ENCODE peak calls at places on chromosome 4, in five cellular contexts. X is endodermal cell, J is left ventricle myocardium inferior, T is esophagus squamous epithelium, W is left lung. Q is an unnamed sample. For H3K36me3, the result is how much of the 10 kb centered on the place peaks cover.

GRCh38 chr4:183408791-183409190 is 35.6 kb upstream of the CDKN2AIP start:
- DNase-seq in X (no peak), J (no peak), T (no peak), W (no peak), Q (no peak)

GRCh38 chr4:118905546-118905945 is 16.9 kb downstream of the SYNPO2 start:
- DNase-seq in X (no peak), J (no peak), T (no peak), W (no peak), Q (no peak)

GRCh38 chr4:1784789-1785591 is 8.1 kb upstream of the FGFR3 start:
- DNase-seq in X (no peak), J (peak), T (no peak), W (no peak), Q (no peak)

GRCh38 chr4:2291705-2292651 is 30.1 kb upstream of the MXD4 start:
- DNase-seq in X (peak), J (no peak), T (no peak), W (no peak), Q (no peak)

GRCh38 chr4:65865489-65865888 is 195.2 kb upstream of the EPHA5 start:
- DNase-seq in X (no peak), J (no peak), T (no peak), W (no peak), Q (no peak)

GRCh38 chr4:95093460-95093859 is 335.7 kb downstream of the BMPR1B start:
- DNase-seq in X (no peak), J (no peak), T (no peak), W (no peak), Q (no peak)

GRCh38 chr4:169033660-169034059 is 23.6 kb upstream of the CBR4 start:
- DNase-seq in X (no peak), J (no peak), T (no peak), W (no peak), Q (no peak)

GRCh38 chr4:128979934-128980333 is 113.4 kb downstream of the SCLT1 start:
- DNase-seq in X (no peak), J (no peak), T (no peak), W (no peak), Q (no peak)

GRCh38 chr4:76571274-76571673 is 136.2 kb downstream of the SHROOM3 start:
- DNase-seq in X (no peak), J (no peak), T (no peak), W (no peak), Q (no peak)

GRCh38 chr4:185587444-185588161 is 52.3 kb upstream of the PDLIM3 start:
- DNase-seq in X (peak), J (no peak), T (no peak), W (no peak), Q (no peak)

GRCh38 chr4:153025402-153025801 is 89.3 kb downstream of the FHDC1 start:
- DNase-seq in X (no peak), J (no peak), T (no peak), W (no peak), Q (no peak)

GRCh38 chr4:187972135-187972534 is 23.4 kb upstream of the ZFP42 start:
- DNase-seq in X (no peak), J (no peak), T (no peak), W (no peak), Q (no peak)

GRCh38 chr4:156293657-156294297 is 340.1 kb upstream of the CTSO start:
- DNase-seq in X (no peak), J (no peak), T (no peak), W (no peak), Q (no peak)

GRCh38 chr4:177448850-177449249 is 6.6 kb upstream of the AGA start:
- DNase-seq in X (no peak), J (no peak), T (no peak), W (no peak), Q (no peak)

GRCh38 chr4:123200417-123200945 is 196.1 kb upstream of the SPRY1 start:
- DNase-seq in X (no peak), J (no peak), T (no peak), W (no peak), Q (no peak)

GRCh38 chr4:182862921-182863320 is 54.3 kb downstream of the DCTD start:
- DNase-seq in X (peak), J (no peak), T (no peak), W (peak), Q (no peak)

GRCh38 chr4:183026701-183027100 is 72.4 kb upstream of the WWC2 start:
- DNase-seq in X (no peak), J (no peak), T (no peak), W (no peak), Q (no peak)

GRCh38 chr4:18021470-18021719 is 160 bp downstream of the LCORL start:
- DNase-seq in X (no peak), J (no peak), T (no peak), W (no peak), Q (no peak)

GRCh38 chr4:136650541-136651277 is 881.6 kb downstream of the PCDH18 start:
- DNase-seq in X (no peak), J (no peak), T (no peak), W (no peak), Q (no peak)

GRCh38 chr4:91116861-91117260 is 989.7 kb downstream of the CCSER1 start:
- DNase-seq in X (no peak), J (no peak), T (no peak), W (no peak), Q (no peak)

GRCh38 chr4:41532336-41532735 is 5.6 kb upstream of the LIMCH1 start:
- DNase-seq in X (no peak), J (no peak), T (no peak), W (no peak), Q (no peak)

GRCh38 chr4:90159193-90159592 is 32.0 kb downstream of the CCSER1 start:
- DNase-seq in X (no peak), J (no peak), T (no peak), W (no peak), Q (no peak)

GRCh38 chr4:41795796-41796195 is 47.3 kb upstream of the PHOX2B start:
- DNase-seq in X (no peak), J (no peak), T (no peak), W (no peak), Q (no peak)

GRCh38 chr4:1171306-1172227 is 816 bp downstream of the SPON2 start:
- DNase-seq in X (peak), J (no peak), T (no peak), W (no peak), Q (no peak)

GRCh38 chr4:108117473-108118182 is 51.1 kb downstream of the LEF1 start:
- DNase-seq in X (peak), J (no peak), T (no peak), W (no peak), Q (no peak)

GRCh38 chr4:189176002-189176401 is 764.7 kb upstream of the FRG1 start:
- DNase-seq in X (no peak), J (no peak), T (no peak), W (no peak), Q (no peak)

GRCh38 chr4:189177130-189177529 is 763.5 kb upstream of the FRG1 start:
- DNase-seq in X (no peak), J (no peak), T (no peak), W (no peak), Q (no peak)

DNA sequence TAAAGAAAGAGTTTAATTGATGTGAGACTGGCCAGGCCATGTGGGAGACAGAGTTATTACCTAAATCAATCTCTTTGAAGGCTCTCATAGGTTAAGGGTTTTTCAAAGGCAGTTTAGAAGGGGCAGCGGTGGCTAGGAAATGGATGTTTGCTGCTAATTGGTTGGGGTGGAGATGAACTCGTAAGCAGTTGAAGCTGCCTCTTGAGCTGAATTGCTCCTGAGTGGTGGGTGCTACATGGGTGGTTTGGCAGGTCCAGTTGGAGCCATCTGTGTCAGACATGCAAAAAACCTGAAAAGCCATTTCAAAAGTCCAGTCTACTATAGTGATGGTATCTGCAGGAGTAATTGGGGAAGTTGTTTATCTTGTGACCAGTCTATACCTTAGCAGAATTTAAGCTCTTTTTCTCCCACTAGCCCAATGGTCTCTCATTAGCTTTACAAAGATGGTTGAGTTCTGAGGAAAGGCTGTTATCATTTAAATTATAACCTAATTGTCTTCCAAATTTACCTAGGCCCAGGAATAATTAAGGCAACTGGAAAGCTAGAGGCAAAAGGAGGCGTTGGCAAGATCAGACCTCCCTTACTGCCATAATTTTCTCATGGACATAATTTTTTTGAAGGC is 762.4 kb upstream of the FRG1 start:
- DNase-seq in X (no peak), J (no peak), T (no peak), W (no peak), Q (no peak)
- H3K27ac ChIP-seq in X (no peak), J (no peak), T (no peak), W (no peak), Q (no peak)

DNA sequence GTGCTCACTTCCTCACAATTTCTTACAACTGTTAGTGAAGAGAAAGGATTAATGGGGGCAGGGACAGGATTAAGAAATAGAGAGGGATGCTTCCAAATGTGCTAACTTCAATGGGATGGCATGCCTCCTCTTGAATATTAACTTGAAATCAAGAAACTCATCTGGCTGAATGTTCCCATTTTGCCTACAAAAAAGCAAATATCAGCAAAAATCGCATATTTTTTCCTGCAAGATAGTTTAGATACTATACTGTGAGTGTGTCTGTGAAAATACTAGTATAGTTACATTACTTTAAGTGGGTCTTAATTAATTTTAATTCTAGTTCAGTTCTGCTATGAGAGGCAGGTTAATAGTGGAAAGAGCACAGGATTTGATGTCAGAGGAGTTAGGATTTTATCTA is 4.9 kb downstream of the PAICS start:
- DNase-seq in X (no peak), J (no peak), T (no peak), W (no peak), Q (no peak)
- H3K36me3 ChIP-seq in X (half or more), J (under half), T (under half), W (under half), Q (under half)

GRCh38 chr4:38021751-38022150 is 61.6 kb downstream of the PTTG2 start:
- DNase-seq in X (no peak), J (no peak), T (no peak), W (no peak), Q (no peak)
- H3K27ac ChIP-seq in X (no peak), J (no peak), T (no peak), W (no peak), Q (no peak)

GRCh38 chr4:87088188-87088587 is 132.2 kb downstream of the KLHL8 start:
- DNase-seq in X (no peak), J (no peak), T (no peak), W (no peak), Q (no peak)
- H3K36me3 ChIP-seq in X (half or more), J (under half), T (under half), W (under half), Q (under half)

GRCh38 chr4:147829401-147830101 is 97.7 kb downstream of the ARHGAP10 start:
- DNase-seq in X (no peak), J (peak), T (no peak), W (no peak), Q (peak)
- H3K27ac ChIP-seq in X (no peak), J (peak), T (peak), W (peak), Q (peak)

GRCh38 chr4:6852582-6852981 is 57.0 kb upstream of the TBC1D14 start:
- DNase-seq in X (no peak), J (no peak), T (no peak), W (no peak), Q (no peak)
- H3K36me3 ChIP-seq in X (half or more), J (under half), T (under half), W (under half), Q (under half)

GRCh38 chr4:55078987-55079386 is 46.4 kb downstream of the KDR start:
- DNase-seq in X (no peak), J (peak), T (no peak), W (peak), Q (peak)
- H3K27ac ChIP-seq in X (peak), J (peak), T (peak), W (peak), Q (no peak)

Q was measured in ascending aorta.